ENCODE peak calls at places on chromosome 21, in four cellular contexts. R is HepG2, W is K562, L is H1. H is an unnamed sample.

GRCh38 chr21:16058896-16059295 is 329.1 kb downstream of the USP25 start:
- DNase-seq in R (no peak), W (no peak), L (no peak), H (no peak)

GRCh38 chr21:38037416-38037815 is 121.2 kb upstream of the KCNJ6 start:
- DNase-seq in R (no peak), W (no peak), L (no peak), H (no peak)

GRCh38 chr21:32705139-32705538 is 22.7 kb downstream of the SYNJ1 start:
- DNase-seq in R (no peak), W (no peak), L (no peak), H (no peak)

GRCh38 chr21:31117046-31117916 is 79.0 kb upstream of the KRTAP19-8 start:
- DNase-seq in R (no peak), W (no peak), L (no peak), H (no peak)

GRCh38 chr21:41110664-41111063 is 57.3 kb upstream of the BACE2 start:
- DNase-seq in R (no peak), W (no peak), L (no peak), H (no peak)

GRCh38 chr21:42622284-42622683 is 31.1 kb upstream of the PDE9A start:
- DNase-seq in R (no peak), W (no peak), L (no peak), H (no peak)

GRCh38 chr21:16418663-16419062 is 688.9 kb downstream of the USP25 start:
- DNase-seq in R (no peak), W (no peak), L (no peak), H (no peak)

GRCh38 chr21:36550761-36551160 is 70.8 kb upstream of the CLDN14 start:
- DNase-seq in R (no peak), W (no peak), L (no peak), H (no peak)

GRCh38 chr21:36718951-36719501 is 20.1 kb downstream of the SIM2 start:
- DNase-seq in R (peak), W (no peak), L (no peak), H (no peak)

GRCh38 chr21:30227633-30228404 is 11.9 kb upstream of the CLDN8 start:
- DNase-seq in R (no peak), W (no peak), L (no peak), H (no peak)

GRCh38 chr21:35232545-35233176 is 183.6 kb upstream of the RUNX1 start:
- DNase-seq in R (peak), W (peak), L (no peak), H (no peak)

GRCh38 chr21:34979383-34979782 is 69.7 kb downstream of the RUNX1 start:
- DNase-seq in R (no peak), W (no peak), L (no peak), H (no peak)

GRCh38 chr21:41560701-41561158 is 52.8 kb upstream of the TMPRSS2 start:
- DNase-seq in R (no peak), W (no peak), L (no peak), H (no peak)

GRCh38 chr21:19759836-19760235 is 1238.4 kb upstream of the NCAM2 start:
- DNase-seq in R (no peak), W (no peak), L (no peak), H (no peak)

GRCh38 chr21:33360281-33360680 is 35.5 kb downstream of the IFNAR1 start:
- DNase-seq in R (no peak), W (no peak), L (no peak), H (no peak)

GRCh38 chr21:26948194-26948593 is 18.7 kb downstream of the ADAMTS5 start:
- DNase-seq in R (no peak), W (no peak), L (no peak), H (no peak)

GRCh38 chr21:42113926-42114409 is 42.9 kb downstream of the UMODL1 start:
- DNase-seq in R (peak), W (no peak), L (no peak), H (no peak)

GRCh38 chr21:39680216-39680615 is 64.8 kb upstream of the IGSF5 start:
- DNase-seq in R (no peak), W (no peak), L (no peak), H (no peak)

GRCh38 chr21:26405735-26406361 is 167.2 kb downstream of the CYYR1 start:
- DNase-seq in R (no peak), W (no peak), L (no peak), H (no peak)

GRCh38 chr21:31460985-31461384 is 116.9 kb upstream of the TIAM1 start:
- DNase-seq in R (no peak), W (no peak), L (no peak), H (no peak)

GRCh38 chr21:32494946-32495703 is 82.6 kb downstream of the EVA1C start:
- DNase-seq in R (no peak), W (no peak), L (no peak), H (no peak)

GRCh38 chr21:32240708-32241433 is 38.0 kb downstream of the MIS18A start:
- DNase-seq in R (no peak), W (no peak), L (no peak), H (peak)

GRCh38 chr21:37358392-37358791 is 8.2 kb upstream of the DYRK1A start:
- DNase-seq in R (no peak), W (no peak), L (no peak), H (no peak)

GRCh38 chr21:41009398-41010177 is 158.4 kb upstream of the BACE2 start:
- DNase-seq in R (no peak), W (no peak), L (no peak), H (no peak)

GRCh38 chr21:36254106-36254941 is 65.7 kb upstream of the MORC3 start:
- DNase-seq in R (peak), W (no peak), L (no peak), H (no peak)

GRCh38 chr21:38806153-38806941 is 618 bp downstream of the ETS2 start:
- DNase-seq in R (no peak), W (no peak), L (no peak), H (no peak)

GRCh38 chr21:37496972-37497371 is 130.4 kb downstream of the DYRK1A start:
- DNase-seq in R (no peak), W (no peak), L (no peak), H (no peak)

GRCh38 chr21:32083175-32083574 is 195.7 kb downstream of the MIS18A start:
- DNase-seq in R (no peak), W (no peak), L (no peak), H (no peak)

GRCh38 chr21:19648376-19648775 is 1244.8 kb upstream of the TMPRSS15 start:
- DNase-seq in R (no peak), W (no peak), L (no peak), H (no peak)

GRCh38 chr21:27277122-27277521 is 310.2 kb upstream of the ADAMTS5 start:
- DNase-seq in R (no peak), W (no peak), L (no peak), H (no peak)

GRCh38 chr21:42199488-42200463 is 19.2 kb upstream of the ABCG1 start:
- DNase-seq in R (peak), W (no peak), L (no peak), H (peak)

GRCh38 chr21:41634211-41634694 is 126.3 kb upstream of the TMPRSS2 start:
- DNase-seq in R (no peak), W (no peak), L (no peak), H (no peak)

GRCh38 chr21:35043549-35043948 is 5.6 kb downstream of the RUNX1 start:
- DNase-seq in R (no peak), W (no peak), L (no peak), H (no peak)

GRCh38 chr21:33380483-33380998 is 22.7 kb upstream of the IFNGR2 start:
- DNase-seq in R (peak), W (peak), L (peak), H (peak)

GRCh38 chr21:35303085-35303484 is 254.0 kb upstream of the RUNX1 start:
- DNase-seq in R (no peak), W (no peak), L (no peak), H (no peak)

GRCh38 chr21:44487831-44488230 is 32.5 kb downstream of the LRRC3 start:
- DNase-seq in R (peak), W (peak), L (peak), H (no peak)

GRCh38 chr21:44484498-44485253 is 29.4 kb downstream of the LRRC3 start:
- DNase-seq in R (peak), W (no peak), L (no peak), H (no peak)

GRCh38 chr21:44486302-44486701 is 31.0 kb downstream of the LRRC3 start:
- DNase-seq in R (no peak), W (no peak), L (no peak), H (no peak)

GRCh38 chr21:44485254-44485793 is 30.0 kb downstream of the LRRC3 start:
- DNase-seq in R (no peak), W (peak), L (peak), H (no peak)

DNA sequence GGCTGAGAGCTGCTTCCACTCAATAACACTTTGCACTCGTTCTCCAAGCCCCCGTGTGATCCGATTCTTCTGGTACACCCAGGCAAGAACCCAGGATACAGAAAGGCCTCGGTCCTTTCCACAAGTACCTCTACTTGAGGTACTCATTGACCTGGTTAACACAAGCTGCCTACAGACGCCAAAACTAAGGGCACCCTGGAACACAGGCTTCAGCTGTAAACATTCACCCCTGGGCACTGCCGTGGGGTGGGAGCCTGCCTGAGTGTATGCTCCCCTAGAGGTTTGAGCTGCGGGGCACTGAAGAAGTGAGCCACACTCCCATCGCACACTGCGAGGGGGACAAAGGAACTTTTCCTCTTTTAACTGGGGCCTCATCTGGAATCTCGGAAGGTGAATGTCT is 30.5 kb downstream of the LRRC3 start:
- DNase-seq in R (no peak), W (no peak), L (no peak), H (no peak)
- H3K4me3 ChIP-seq in R (peak), W (no peak), L (peak), H (no peak)

DNA sequence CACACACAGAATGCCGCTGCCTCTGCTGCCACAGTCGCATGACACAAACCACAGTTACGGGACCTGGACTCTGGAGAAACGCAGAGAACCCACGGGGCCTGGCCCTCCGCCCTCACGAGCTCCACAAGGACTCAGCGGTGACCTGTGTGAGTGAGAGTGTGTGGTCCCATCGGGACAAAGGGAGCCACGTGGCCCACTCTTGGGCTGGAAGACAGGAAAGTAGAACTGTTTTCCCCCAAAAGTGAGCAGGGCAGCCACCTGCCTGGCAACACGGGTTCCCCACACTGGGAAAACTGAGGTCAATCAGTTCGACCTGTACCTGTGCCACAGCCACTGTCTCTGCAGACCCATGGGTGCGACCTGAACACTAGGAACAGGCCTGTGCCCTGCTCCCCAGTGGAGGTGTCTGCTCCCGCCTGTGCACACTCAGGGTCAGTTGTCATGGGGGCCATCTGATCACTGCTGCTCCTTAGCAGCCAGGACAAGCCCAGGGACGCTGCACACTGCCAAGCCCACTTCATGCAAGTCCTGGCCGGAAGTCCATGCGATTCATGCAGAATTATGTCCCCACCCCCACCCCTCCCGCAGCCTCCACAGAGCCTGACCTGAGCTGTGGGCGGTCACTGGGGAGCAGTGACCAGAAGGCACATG is 54.4 kb upstream of the ADARB1 start:
- DNase-seq in R (no peak), W (no peak), L (no peak), H (no peak)
- TF ChIP-seq ATF2 in R (no peak), W (no peak), L (no peak), H (no peak)

GRCh38 chr21:44299458-44300261 is at the start of gene PFKL:
- DNase-seq in R (peak), W (peak), L (peak), H (peak)

GRCh38 chr21:44301961-44302406 is 2.1 kb downstream of the PFKL start:
- DNase-seq in R (peak), W (no peak), L (no peak), H (no peak)

GRCh38 chr21:44299085-44299457 is 782 bp upstream of the PFKL start:
- DNase-seq in R (no peak), W (no peak), L (no peak), H (no peak)

GRCh38 chr21:44301093-44301492 is 1.2 kb downstream of the PFKL start:
- DNase-seq in R (no peak), W (no peak), L (no peak), H (no peak)

GRCh38 chr21:44300262-44300959 is 558 bp downstream of the PFKL start:
- DNase-seq in R (peak), W (peak), L (no peak), H (no peak)
- TF ChIP-seq MAX in R (no peak), W (no peak), L (no peak), H (no peak)

GRCh38 chr21:45629046-45629981 is 14.2 kb upstream of the PCBP3 start:
- DNase-seq in R (no peak), W (no peak), L (no peak), H (no peak)
- H3K4me3 ChIP-seq in R (no peak), W (no peak), L (no peak), H (no peak)

GRCh38 chr21:28737671-28738279 is 254.9 kb downstream of the LTN1 start:
- DNase-seq in R (peak), W (no peak), L (no peak), H (no peak)
- TF ChIP-seq ATF2 in R (no peak), W (no peak), L (no peak), H (no peak)

H was measured in GM12878.